ENCODE peak calls at places on chromosomes 4 and X, in seven cellular contexts. One of them, this sample, is unnamed.

GRCh38 chr4:134028411-134028810 is 173.2 kb downstream of the PABPC4L start:
- DNase-seq in A549: no peak
- DNase-seq in K562: no peak
- DNase-seq in GM12878: no peak
- DNase-seq in HepG2: no peak
- DNase-seq in suprapubic skin: no peak
- DNase-seq in transverse colon: no peak
- DNase-seq in this sample: no peak

GRCh38 chrX:53356186-53356585 is 66.3 kb downstream of the SMC1A start:
- DNase-seq in A549: no peak
- DNase-seq in K562: peak; percentile 65
- DNase-seq in GM12878: no peak
- DNase-seq in HepG2: no peak
- DNase-seq in suprapubic skin: no peak
- DNase-seq in transverse colon: no peak
- DNase-seq in this sample: no peak

GRCh38 chrX:43349363-43349762 is 306.7 kb upstream of the MAOA start:
- DNase-seq in A549: peak; percentile 1
- DNase-seq in K562: peak; percentile 40
- DNase-seq in GM12878: peak; percentile 1
- DNase-seq in HepG2: peak; percentile 44
- DNase-seq in suprapubic skin: no peak
- DNase-seq in transverse colon: peak; percentile 41
- DNase-seq in this sample: no peak

GRCh38 chr4:8164194-8164565 is 5.6 kb upstream of the ABLIM2 start:
- DNase-seq in A549: no peak
- DNase-seq in K562: no peak
- DNase-seq in GM12878: no peak
- DNase-seq in HepG2: no peak
- DNase-seq in suprapubic skin: no peak
- DNase-seq in transverse colon: no peak
- DNase-seq in this sample: no peak

GRCh38 chr4:89284828-89285227 is 22.8 kb downstream of the GPRIN3 start:
- DNase-seq in A549: no peak
- DNase-seq in K562: peak; percentile 48
- DNase-seq in GM12878: no peak
- DNase-seq in HepG2: no peak
- DNase-seq in suprapubic skin: no peak
- DNase-seq in transverse colon: no peak
- DNase-seq in this sample: no peak

GRCh38 chr4:53490161-53490915 is 100.9 kb downstream of the LNX1 start:
- DNase-seq in A549: no peak
- DNase-seq in K562: no peak
- DNase-seq in GM12878: no peak
- DNase-seq in HepG2: no peak
- DNase-seq in suprapubic skin: no peak
- DNase-seq in transverse colon: no peak
- DNase-seq in this sample: no peak

GRCh38 chrX:148555101-148555500 is 54.7 kb downstream of the AFF2 start:
- DNase-seq in A549: no peak
- DNase-seq in K562: no peak
- DNase-seq in GM12878: no peak
- DNase-seq in HepG2: no peak
- DNase-seq in suprapubic skin: no peak
- DNase-seq in transverse colon: no peak
- DNase-seq in this sample: no peak

GRCh38 chrX:72029473-72030411 is 102.0 kb downstream of the RTL5 start:
- DNase-seq in A549: peak; percentile 49
- DNase-seq in K562: no peak
- DNase-seq in GM12878: no peak
- DNase-seq in HepG2: peak; percentile 16
- DNase-seq in suprapubic skin: no peak
- DNase-seq in transverse colon: no peak
- DNase-seq in this sample: no peak

GRCh38 chr4:75653845-75654503 is 19.2 kb downstream of the G3BP2 start:
- DNase-seq in A549: peak; percentile 11
- DNase-seq in K562: no peak
- DNase-seq in GM12878: no peak
- DNase-seq in HepG2: peak; percentile 51
- DNase-seq in suprapubic skin: no peak
- DNase-seq in transverse colon: no peak
- DNase-seq in this sample: no peak

GRCh38 chr4:2274320-2275043 is 12.6 kb upstream of the MXD4 start:
- DNase-seq in A549: no peak
- DNase-seq in K562: no peak
- DNase-seq in GM12878: no peak
- DNase-seq in HepG2: no peak
- DNase-seq in suprapubic skin: no peak
- DNase-seq in transverse colon: no peak
- DNase-seq in this sample: peak; percentile 32

GRCh38 chr4:29046166-29046565 is 1674.0 kb upstream of the PCDH7 start:
- DNase-seq in A549: no peak
- DNase-seq in K562: no peak
- DNase-seq in GM12878: no peak
- DNase-seq in HepG2: no peak
- DNase-seq in suprapubic skin: no peak
- DNase-seq in transverse colon: no peak
- DNase-seq in this sample: no peak

GRCh38 chr4:182143822-182144620 is 99.2 kb upstream of the TENM3 start:
- DNase-seq in A549: peak; percentile 18
- DNase-seq in K562: no peak
- DNase-seq in GM12878: no peak
- DNase-seq in HepG2: no peak
- DNase-seq in suprapubic skin: no peak
- DNase-seq in transverse colon: peak; percentile 12
- DNase-seq in this sample: peak; percentile 55

GRCh38 chr4:98113005-98113404 is 30.3 kb downstream of the STPG2 start:
- DNase-seq in A549: no peak
- DNase-seq in K562: peak; percentile 11
- DNase-seq in GM12878: no peak
- DNase-seq in HepG2: peak; percentile 5
- DNase-seq in suprapubic skin: no peak
- DNase-seq in transverse colon: no peak
- DNase-seq in this sample: no peak

GRCh38 chr4:41747230-41748055 is 1.1 kb downstream of the PHOX2B start:
- DNase-seq in A549: no peak
- DNase-seq in K562: no peak
- DNase-seq in GM12878: no peak
- DNase-seq in HepG2: no peak
- DNase-seq in suprapubic skin: no peak
- DNase-seq in transverse colon: no peak
- DNase-seq in this sample: peak; percentile 59

GRCh38 chr4:183398298-183399129 is 45.9 kb upstream of the CDKN2AIP start:
- DNase-seq in A549: peak; percentile 55
- DNase-seq in K562: peak; percentile 86
- DNase-seq in GM12878: no peak
- DNase-seq in HepG2: peak; percentile 51
- DNase-seq in suprapubic skin: no peak
- DNase-seq in transverse colon: peak; percentile 74
- DNase-seq in this sample: peak; percentile 78

GRCh38 chrX:71493111-71493613 is 39.7 kb upstream of the OGT start:
- DNase-seq in A549: no peak
- DNase-seq in K562: no peak
- DNase-seq in GM12878: no peak
- DNase-seq in HepG2: peak; percentile 6
- DNase-seq in suprapubic skin: no peak
- DNase-seq in transverse colon: peak; percentile 9
- DNase-seq in this sample: no peak

GRCh38 chrX:38271154-38271716 is 50.6 kb upstream of the SRPX start:
- DNase-seq in A549: no peak
- DNase-seq in K562: no peak
- DNase-seq in GM12878: peak; percentile 59
- DNase-seq in HepG2: no peak
- DNase-seq in suprapubic skin: no peak
- DNase-seq in transverse colon: no peak
- DNase-seq in this sample: no peak

GRCh38 chr4:121154103-121154515 is 10.0 kb downstream of the TNIP3 start:
- DNase-seq in A549: no peak
- DNase-seq in K562: no peak
- DNase-seq in GM12878: peak; percentile 24
- DNase-seq in HepG2: no peak
- DNase-seq in suprapubic skin: no peak
- DNase-seq in transverse colon: no peak
- DNase-seq in this sample: no peak

GRCh38 chrX:153903991-153904957 is at the start of gene AVPR2:
- DNase-seq in A549: no peak
- DNase-seq in K562: no peak
- DNase-seq in GM12878: no peak
- DNase-seq in HepG2: no peak
- DNase-seq in suprapubic skin: no peak
- DNase-seq in transverse colon: no peak
- DNase-seq in this sample: no peak

GRCh38 chrX:13387656-13388421 is 68.0 kb upstream of the ATXN3L start:
- DNase-seq in A549: no peak
- DNase-seq in K562: no peak
- DNase-seq in GM12878: no peak
- DNase-seq in HepG2: no peak
- DNase-seq in suprapubic skin: no peak
- DNase-seq in transverse colon: no peak
- DNase-seq in this sample: no peak

GRCh38 chr4:73170518-73171198 is 87.9 kb downstream of the ANKRD17 start:
- DNase-seq in A549: no peak
- DNase-seq in K562: no peak
- DNase-seq in GM12878: no peak
- DNase-seq in HepG2: no peak
- DNase-seq in suprapubic skin: no peak
- DNase-seq in transverse colon: no peak
- DNase-seq in this sample: no peak

GRCh38 chrX:11540532-11541377 is 125.0 kb downstream of the ARHGAP6 start:
- DNase-seq in A549: no peak
- DNase-seq in K562: no peak
- DNase-seq in GM12878: peak; percentile 34
- DNase-seq in HepG2: no peak
- DNase-seq in suprapubic skin: no peak
- DNase-seq in transverse colon: no peak
- DNase-seq in this sample: peak; percentile 20

GRCh38 chr4:143343276-143343831 is 6.7 kb downstream of the GAB1 start:
- DNase-seq in A549: no peak
- DNase-seq in K562: no peak
- DNase-seq in GM12878: no peak
- DNase-seq in HepG2: no peak
- DNase-seq in suprapubic skin: no peak
- DNase-seq in transverse colon: no peak
- DNase-seq in this sample: no peak

GRCh38 chr4:102541708-102542107 is 40.5 kb downstream of the NFKB1 start:
- DNase-seq in A549: no peak
- DNase-seq in K562: peak; percentile 11
- DNase-seq in GM12878: no peak
- DNase-seq in HepG2: no peak
- DNase-seq in suprapubic skin: no peak
- DNase-seq in transverse colon: peak; percentile 20
- DNase-seq in this sample: no peak

GRCh38 chr4:142801966-142802365 is 44.1 kb downstream of the INPP4B start:
- DNase-seq in A549: no peak
- DNase-seq in K562: no peak
- DNase-seq in GM12878: no peak
- DNase-seq in HepG2: no peak
- DNase-seq in suprapubic skin: no peak
- DNase-seq in transverse colon: no peak
- DNase-seq in this sample: no peak

DNA sequence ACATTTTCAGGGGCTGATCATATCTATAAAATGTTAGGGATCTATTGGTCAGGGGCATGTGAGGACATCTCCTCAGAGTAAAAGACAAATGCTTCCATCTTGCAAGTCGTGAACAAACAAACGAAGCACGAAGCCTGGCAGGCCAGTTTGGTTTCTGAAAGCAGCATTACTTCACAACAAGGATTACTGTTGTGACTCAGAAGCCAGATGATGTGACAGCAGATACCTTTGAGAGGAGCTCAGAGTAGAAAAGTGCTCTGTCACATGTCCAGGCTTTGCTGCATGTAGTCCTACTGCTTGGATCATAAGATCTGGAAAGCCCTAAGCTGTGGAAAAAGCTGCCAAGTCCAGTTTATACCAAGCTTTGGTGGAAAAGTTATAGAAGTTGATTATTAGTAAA is 1827.2 kb downstream of the ARAP2 start:
- DNase-seq in A549: no peak
- DNase-seq in K562: no peak
- DNase-seq in GM12878: no peak
- DNase-seq in HepG2: no peak
- DNase-seq in suprapubic skin: no peak
- DNase-seq in transverse colon: no peak
- DNase-seq in this sample: no peak
- TF ChIP-seq EP300 in A549: no peak
- TF ChIP-seq EP300 in K562: no peak
- TF ChIP-seq EP300 in GM12878: no peak
- TF ChIP-seq EP300 in HepG2: no peak
- TF ChIP-seq EP300 in suprapubic skin: no peak
- TF ChIP-seq EP300 in transverse colon: no peak
- TF ChIP-seq EP300 in this sample: no peak

DNA sequence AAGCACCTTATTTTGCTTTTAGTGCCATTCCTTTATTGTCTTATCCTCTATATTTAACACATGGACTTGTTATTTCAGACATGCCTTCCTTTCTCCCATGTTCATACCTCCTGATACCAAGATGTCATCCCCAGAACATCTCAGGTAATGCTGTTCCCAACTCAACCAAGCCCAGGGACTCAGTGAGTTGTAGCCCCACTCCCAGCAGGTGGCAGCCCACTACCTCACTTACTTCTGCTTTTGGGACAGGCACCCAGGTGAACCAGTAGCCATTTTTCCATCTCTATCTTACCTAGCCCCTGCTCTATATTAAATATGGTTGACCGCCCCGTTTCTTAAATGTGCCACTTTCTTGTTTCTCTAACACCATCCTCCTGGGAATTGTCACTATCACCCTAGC is 199.0 kb downstream of the DCHS2 start:
- DNase-seq in A549: no peak
- DNase-seq in K562: peak; percentile 16
- DNase-seq in GM12878: no peak
- DNase-seq in HepG2: no peak
- DNase-seq in suprapubic skin: no peak
- DNase-seq in transverse colon: no peak
- DNase-seq in this sample: no peak
- TF ChIP-seq EP300 in A549: no peak
- TF ChIP-seq EP300 in K562: no peak
- TF ChIP-seq EP300 in GM12878: no peak
- TF ChIP-seq EP300 in HepG2: no peak
- TF ChIP-seq EP300 in suprapubic skin: no peak
- TF ChIP-seq EP300 in transverse colon: no peak
- TF ChIP-seq EP300 in this sample: no peak

DNA sequence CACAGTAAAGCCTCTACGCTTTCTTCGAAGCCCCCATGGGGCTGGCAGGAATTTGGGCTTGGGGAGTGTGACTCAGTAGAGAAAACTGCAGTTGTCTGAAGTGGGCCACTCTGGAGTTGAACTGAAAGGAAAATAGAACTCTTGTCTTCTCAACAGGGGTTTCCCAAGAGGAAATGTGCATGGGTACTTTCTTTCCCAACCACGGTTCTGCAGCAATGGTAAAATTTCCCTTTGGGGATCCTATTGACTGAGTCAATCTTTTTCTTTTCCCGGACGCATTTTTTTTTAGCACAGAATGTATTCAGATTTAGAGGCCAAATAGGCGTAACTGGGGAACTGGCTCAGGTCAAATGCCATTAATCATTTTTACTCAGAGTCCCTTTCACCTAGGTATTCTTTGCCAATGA is 269.2 kb downstream of the STIM2 start:
- DNase-seq in A549: no peak
- DNase-seq in K562: no peak
- DNase-seq in GM12878: no peak
- DNase-seq in HepG2: no peak
- DNase-seq in suprapubic skin: no peak
- DNase-seq in transverse colon: no peak
- DNase-seq in this sample: no peak
- TF ChIP-seq EP300 in A549: no peak
- TF ChIP-seq EP300 in K562: no peak
- TF ChIP-seq EP300 in GM12878: no peak
- TF ChIP-seq EP300 in HepG2: no peak
- TF ChIP-seq EP300 in suprapubic skin: no peak
- TF ChIP-seq EP300 in transverse colon: no peak
- TF ChIP-seq EP300 in this sample: no peak

GRCh38 chr4:124884316-124884715 is 171.8 kb upstream of the ANKRD50 start:
- DNase-seq in A549: no peak
- DNase-seq in K562: no peak
- DNase-seq in GM12878: no peak
- DNase-seq in HepG2: no peak
- DNase-seq in suprapubic skin: no peak
- DNase-seq in transverse colon: no peak
- DNase-seq in this sample: no peak
- TF ChIP-seq EP300 in A549: no peak
- TF ChIP-seq EP300 in K562: no peak
- TF ChIP-seq EP300 in GM12878: no peak
- TF ChIP-seq EP300 in HepG2: no peak
- TF ChIP-seq EP300 in suprapubic skin: no peak
- TF ChIP-seq EP300 in transverse colon: no peak
- TF ChIP-seq EP300 in this sample: no peak

This sample was measured in upper lobe of left lung.